ENCODE peak calls at places on chromosomes 3 and 15, in eight cellular contexts. G is omental fat pad, X is progenitor cell of endocrine pancreas, W is AG09309, I is glutamatergic neuron, M is natural killer cell, U is type B pancreatic cell, E is RWPE1. P is an unnamed sample.

GRCh38 chr3:45064512-45065372 is 38.6 kb downstream of the CLEC3B start:
- DNase-seq in W (no peak), X (no peak), U (no peak), G (no peak), M (no peak), E (no peak), I (no peak), P (no peak)

GRCh38 chr3:152183473-152183872 is 85.3 kb upstream of the MBNL1 start:
- DNase-seq in I (peak), W (no peak), M (peak), G (no peak), E (no peak), X (peak), U (no peak), P (no peak)

GRCh38 chr15:65773386-65774111 is 18.5 kb downstream of the DENND4A start:
- DNase-seq in M (no peak), I (no peak), E (no peak), W (no peak), X (no peak), G (no peak), U (no peak), P (no peak)

GRCh38 chr15:29270169-29270955 is 740 bp upstream of the NSMCE3 start:
- DNase-seq in X (no peak), U (no peak), I (no peak), W (no peak), G (no peak), E (no peak), M (no peak), P (no peak)

GRCh38 chr3:10926441-10926830 is 66.1 kb upstream of the SLC6A1 start:
- DNase-seq in G (no peak), M (no peak), E (no peak), X (no peak), I (no peak), W (no peak), U (no peak), P (no peak)

GRCh38 chr3:176872771-176873209 is 324.5 kb downstream of the TBL1XR1 start:
- DNase-seq in X (no peak), E (peak), I (peak), G (no peak), M (no peak), U (no peak), W (peak), P (no peak)

GRCh38 chr3:167787440-167787839 is 51.9 kb downstream of the SERPINI1 start:
- DNase-seq in M (no peak), W (no peak), X (no peak), I (no peak), G (no peak), U (no peak), E (no peak), P (no peak)

GRCh38 chr3:147370316-147370715 is 36.0 kb downstream of the ZIC4 start:
- DNase-seq in E (no peak), X (no peak), M (no peak), W (no peak), G (no peak), U (no peak), I (no peak), P (no peak)

GRCh38 chr3:182500294-182500693 is 293.0 kb upstream of the ATP11B start:
- DNase-seq in G (no peak), X (no peak), I (no peak), U (no peak), E (no peak), W (no peak), M (no peak), P (no peak)

GRCh38 chr3:175413926-175414325 is 554.8 kb downstream of the NAALADL2 start:
- DNase-seq in E (no peak), W (no peak), M (no peak), X (no peak), U (no peak), I (no peak), G (no peak), P (no peak)

GRCh38 chr3:168157903-168158302 is 62.2 kb upstream of the GOLIM4 start:
- DNase-seq in E (no peak), G (no peak), M (no peak), W (no peak), I (no peak), U (no peak), X (no peak), P (no peak)

GRCh38 chr15:63071288-63071909 is 28.9 kb downstream of the TPM1 start:
- DNase-seq in X (no peak), I (no peak), E (no peak), G (no peak), W (no peak), M (no peak), U (no peak), P (no peak)

GRCh38 chr3:55191911-55192787 is 264.3 kb upstream of the LRTM1 start:
- DNase-seq in I (no peak), M (no peak), W (peak), G (no peak), X (no peak), U (no peak), E (no peak), P (no peak)

GRCh38 chr3:109224333-109224732 is 87.8 kb downstream of the C3orf85 start:
- DNase-seq in G (no peak), W (no peak), E (no peak), I (no peak), U (no peak), X (no peak), M (no peak), P (no peak)

GRCh38 chr15:44670087-44670945 is 6.9 kb upstream of the SPG11 start:
- DNase-seq in U (no peak), M (no peak), G (no peak), E (no peak), W (no peak), I (no peak), X (no peak), P (no peak)

GRCh38 chr3:20072422-20072821 is 32.2 kb downstream of the KAT2B start:
- DNase-seq in M (no peak), W (no peak), U (no peak), X (no peak), E (no peak), G (no peak), I (no peak), P (no peak)

GRCh38 chr3:24069045-24069444 is 124.0 kb downstream of the NR1D2 start:
- DNase-seq in I (no peak), W (no peak), U (no peak), X (no peak), M (no peak), G (no peak), E (no peak), P (no peak)
- TF ChIP-seq CTCF in I (peak), W (no peak), U (peak), X (peak), M (no peak), G (no peak), E (peak), P (peak)

DNA sequence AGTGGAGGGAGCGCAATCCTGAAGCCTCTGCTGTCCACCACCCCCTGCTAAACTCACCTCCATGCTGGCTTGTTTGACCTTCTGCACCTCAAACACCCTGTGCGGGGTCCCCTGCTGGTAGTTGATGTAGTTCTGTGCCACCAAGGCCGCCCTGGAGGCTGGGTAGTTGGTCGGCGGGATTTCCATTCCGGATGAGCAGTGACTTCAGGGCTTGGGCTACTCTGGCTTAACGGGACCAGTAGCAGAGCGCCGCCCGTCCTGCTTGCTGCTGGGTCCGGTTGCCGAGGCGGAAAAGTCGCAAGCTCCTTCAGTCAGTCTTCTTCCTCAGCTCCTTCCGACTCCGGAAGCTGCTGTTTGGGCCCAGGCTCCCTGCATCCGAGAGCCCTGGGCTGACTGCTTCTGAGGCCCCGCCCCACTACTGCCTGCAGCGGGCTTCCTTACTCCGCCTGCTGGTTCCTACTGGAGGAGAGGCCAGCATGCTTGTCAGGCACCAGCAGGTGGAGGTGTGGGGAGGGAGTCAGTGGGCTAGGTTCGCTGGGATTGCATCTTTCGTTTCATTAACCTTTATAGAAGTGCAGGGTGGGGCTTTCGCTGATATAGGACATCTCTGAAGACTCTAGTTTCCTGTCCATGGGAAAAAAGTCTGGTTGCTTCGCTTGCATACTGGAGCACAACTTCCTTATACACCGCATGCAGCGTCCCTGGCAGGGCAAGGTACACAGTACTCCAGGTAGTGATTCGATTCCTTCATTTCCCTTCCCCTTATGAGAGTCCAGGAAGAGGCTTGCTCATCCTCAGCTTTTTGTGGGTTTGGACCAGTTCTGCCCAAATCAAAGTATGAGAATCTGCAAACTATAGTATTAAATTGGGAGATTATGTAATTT is at the start of gene LXN:
- DNase-seq in W (no peak), M (peak), I (peak), U (peak), G (peak), X (peak), E (peak), P (peak)
- TF ChIP-seq CTCF in W (peak), M (no peak), I (peak), U (peak), G (no peak), X (peak), E (peak), P (peak)

GRCh38 chr3:60055765-60056164 is 1005.9 kb upstream of the CFAP20DC start:
- DNase-seq in X (no peak), M (no peak), U (no peak), I (no peak), W (no peak), G (no peak), E (no peak), P (no peak)

GRCh38 chr3:60048447-60048848 is 998.6 kb upstream of the CFAP20DC start:
- DNase-seq in I (no peak), M (no peak), U (no peak), G (no peak), W (no peak), E (no peak), X (no peak), P (no peak)

GRCh38 chr3:60056394-60056793 is 1006.6 kb upstream of the CFAP20DC start:
- DNase-seq in I (no peak), U (no peak), X (no peak), M (no peak), E (no peak), W (no peak), G (no peak), P (no peak)

DNA sequence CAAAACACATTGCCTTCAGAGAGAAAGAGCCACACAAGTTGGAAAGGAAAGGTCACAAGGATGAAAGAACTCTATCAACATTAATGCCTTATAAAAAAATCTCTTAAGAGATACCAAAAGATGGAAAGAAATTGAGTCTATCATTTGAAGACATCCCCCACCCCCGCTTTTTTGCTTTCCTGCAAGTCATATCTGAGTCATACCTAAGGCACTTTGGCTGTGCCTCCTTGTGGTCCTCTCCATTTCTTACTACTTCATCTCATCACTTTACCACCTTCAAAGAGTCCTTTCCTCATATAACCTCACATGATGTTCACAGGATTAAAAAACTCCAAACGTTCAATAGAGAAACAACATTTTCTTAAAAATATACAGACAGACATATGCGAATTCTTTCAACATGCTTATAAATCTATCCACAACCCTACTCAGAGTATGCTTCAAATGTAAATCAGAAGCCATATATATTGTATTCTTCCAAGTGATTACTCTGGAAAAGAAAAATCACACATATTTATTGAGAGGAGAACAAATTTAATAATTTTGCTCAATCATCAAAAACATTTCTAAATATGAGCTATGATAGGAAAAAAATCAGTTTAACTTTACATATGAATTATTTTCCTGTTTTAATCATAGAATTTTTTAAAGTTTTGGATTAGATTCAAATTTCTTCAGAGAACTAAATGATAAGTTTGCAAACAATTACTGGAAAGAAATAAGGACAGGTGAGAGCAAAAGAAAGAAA is 1003.9 kb upstream of the CFAP20DC start:
- DNase-seq in E (no peak), W (no peak), U (no peak), M (no peak), I (no peak), X (no peak), G (no peak), P (no peak)
- TF ChIP-seq CTCF in E (no peak), W (no peak), U (no peak), M (no peak), I (no peak), X (no peak), G (no peak), P (no peak)

GRCh38 chr3:48592519-48593087 is 2.5 kb downstream of the COL7A1 start:
- DNase-seq in G (no peak), W (no peak), M (no peak), I (no peak), X (no peak), U (no peak), E (no peak), P (no peak)

GRCh38 chr3:48594431-48595049 is 589 bp downstream of the COL7A1 start:
- DNase-seq in I (peak), M (no peak), W (no peak), G (no peak), X (no peak), E (no peak), U (no peak), P (no peak)

GRCh38 chr3:48593337-48593736 is 1.8 kb downstream of the COL7A1 start:
- DNase-seq in W (no peak), E (no peak), M (no peak), G (no peak), X (no peak), U (no peak), I (no peak), P (no peak)

GRCh38 chr3:48591886-48592518 is 3.1 kb downstream of the COL7A1 start:
- DNase-seq in E (no peak), U (no peak), G (no peak), M (no peak), I (no peak), W (no peak), X (no peak), P (no peak)

GRCh38 chr3:48591436-48591835 is 3.7 kb downstream of the COL7A1 start:
- DNase-seq in I (no peak), G (no peak), W (no peak), X (no peak), E (no peak), M (no peak), U (no peak), P (no peak)
- TF ChIP-seq CTCF in I (no peak), G (no peak), W (no peak), X (no peak), E (no peak), M (no peak), U (no peak), P (no peak)

DNA sequence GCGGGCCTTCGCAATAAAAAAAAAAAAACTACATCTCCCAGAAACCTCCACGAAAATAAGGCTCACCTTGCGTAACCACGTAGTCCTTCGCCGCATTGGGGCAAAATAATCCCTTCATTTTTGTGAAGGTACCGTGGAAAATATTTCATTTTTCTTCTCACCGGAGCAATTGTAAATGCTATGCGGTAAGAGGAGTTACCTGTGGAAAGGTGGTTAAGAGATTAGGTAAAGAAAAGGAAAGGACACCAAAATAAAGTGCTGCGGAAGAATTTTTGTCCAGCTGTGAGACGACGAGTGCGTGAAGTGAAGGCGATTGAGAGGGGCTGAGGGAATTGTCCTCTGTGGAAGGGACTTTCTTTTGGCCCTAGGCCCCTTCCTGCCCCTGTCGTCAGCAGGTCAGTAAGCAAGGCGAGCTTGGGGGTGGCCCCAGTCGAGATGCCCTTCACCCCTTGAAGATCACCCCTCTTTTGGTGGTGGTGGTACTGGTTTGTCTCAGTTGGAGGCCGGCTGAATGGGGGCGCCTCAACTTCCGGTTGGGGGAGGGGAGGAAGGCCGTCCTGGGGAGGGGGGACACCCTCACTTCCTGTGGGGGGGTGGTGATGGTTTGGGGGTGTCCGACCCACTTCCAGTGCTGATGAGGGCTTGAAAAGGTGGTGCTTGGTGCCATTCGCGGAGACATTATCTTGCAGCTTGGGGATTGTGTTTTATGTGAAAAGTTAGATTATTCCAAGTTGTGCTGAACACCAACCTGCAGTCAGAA is at the start of gene HMG20A:
- DNase-seq in W (peak), U (peak), E (peak), X (peak), G (peak), I (peak), M (peak), P (peak)
- TF ChIP-seq CTCF in W (no peak), U (no peak), E (no peak), X (no peak), G (no peak), I (no peak), M (no peak), P (no peak)